ENCODE peak calls at places on chromosomes 13 and 19, in four cellular contexts. One of them, this sample, is unnamed.
A peak's percentile ranks its signal among the peaks of the same experiment; 100 is the strongest.

GRCh38 chr13:33649212-33649917 is 168.6 kb upstream of the RFC3 start:
- DNase-seq in GM12865: no peak
- DNase-seq in cardiac muscle cell: no peak
- DNase-seq in neural crest cell: no peak
- DNase-seq in this sample: no peak

GRCh38 chr13:81133066-81133465 is 792.1 kb upstream of the SPRY2 start:
- DNase-seq in GM12865: no peak
- DNase-seq in cardiac muscle cell: peak; percentile 37
- DNase-seq in neural crest cell: no peak
- DNase-seq in this sample: peak; percentile 11

GRCh38 chr19:33129901-33130300 is 2.0 kb upstream of the WDR88 start:
- DNase-seq in GM12865: no peak
- DNase-seq in cardiac muscle cell: no peak
- DNase-seq in neural crest cell: no peak
- DNase-seq in this sample: no peak

GRCh38 chr13:20566424-20566916 is 487 bp upstream of the IFT88 start:
- DNase-seq in GM12865: no peak
- DNase-seq in cardiac muscle cell: no peak
- DNase-seq in neural crest cell: no peak
- DNase-seq in this sample: peak; percentile 78

GRCh38 chr13:50244355-50244912 is 229.2 kb downstream of the KCNRG start:
- DNase-seq in GM12865: peak; percentile 14
- DNase-seq in cardiac muscle cell: no peak
- DNase-seq in neural crest cell: no peak
- DNase-seq in this sample: no peak

GRCh38 chr13:93364166-93364565 is 137.6 kb downstream of the GPC6 start:
- DNase-seq in GM12865: no peak
- DNase-seq in cardiac muscle cell: peak; percentile 48
- DNase-seq in neural crest cell: no peak
- DNase-seq in this sample: no peak

GRCh38 chr13:40208517-40208916 is 457.9 kb downstream of the FOXO1 start:
- DNase-seq in GM12865: peak; percentile 82
- DNase-seq in cardiac muscle cell: no peak
- DNase-seq in neural crest cell: no peak
- DNase-seq in this sample: no peak

GRCh38 chr13:45682494-45683008 is 19.6 kb upstream of the CBY2 start:
- DNase-seq in GM12865: peak; percentile 34
- DNase-seq in cardiac muscle cell: no peak
- DNase-seq in neural crest cell: no peak
- DNase-seq in this sample: no peak

GRCh38 chr19:5170329-5170745 is 170.3 kb downstream of the PTPRS start:
- DNase-seq in GM12865: peak; percentile 38
- DNase-seq in cardiac muscle cell: no peak
- DNase-seq in neural crest cell: peak; percentile 52
- DNase-seq in this sample: no peak

GRCh38 chr19:13078897-13079541 is 23.6 kb downstream of the LYL1 start:
- DNase-seq in GM12865: no peak
- DNase-seq in cardiac muscle cell: no peak
- DNase-seq in neural crest cell: no peak
- DNase-seq in this sample: no peak

GRCh38 chr13:74128171-74128767 is 5.9 kb downstream of the KLF12 start:
- DNase-seq in GM12865: no peak
- DNase-seq in cardiac muscle cell: peak; percentile 55
- DNase-seq in neural crest cell: no peak
- DNase-seq in this sample: peak; percentile 29

GRCh38 chr19:752652-753517 is 2.0 kb downstream of the MISP start:
- DNase-seq in GM12865: no peak
- DNase-seq in cardiac muscle cell: peak; percentile 73
- DNase-seq in neural crest cell: no peak
- DNase-seq in this sample: peak; percentile 73

GRCh38 chr13:62119739-62120700 is 704.4 kb upstream of the PCDH20 start:
- DNase-seq in GM12865: peak; percentile 28
- DNase-seq in cardiac muscle cell: peak; percentile 7
- DNase-seq in neural crest cell: no peak
- DNase-seq in this sample: peak; percentile 27

GRCh38 chr13:111429064-111429558 is 108.7 kb downstream of the TEX29 start:
- DNase-seq in GM12865: peak; percentile 29
- DNase-seq in cardiac muscle cell: peak; percentile 17
- DNase-seq in neural crest cell: peak; percentile 67
- DNase-seq in this sample: peak; percentile 61

GRCh38 chr19:35621708-35622107 is 7.1 kb upstream of the RBM42 start:
- DNase-seq in GM12865: no peak
- DNase-seq in cardiac muscle cell: no peak
- DNase-seq in neural crest cell: no peak
- DNase-seq in this sample: no peak

GRCh38 chr19:49056101-49056901 is 1.2 kb downstream of the CGB7 start:
- DNase-seq in GM12865: peak; percentile 45
- DNase-seq in cardiac muscle cell: peak; percentile 47
- DNase-seq in neural crest cell: peak; percentile 53
- DNase-seq in this sample: peak; percentile 55

GRCh38 chr13:33953203-33953602 is 135.3 kb downstream of the RFC3 start:
- DNase-seq in GM12865: no peak
- DNase-seq in cardiac muscle cell: peak; percentile 70
- DNase-seq in neural crest cell: no peak
- DNase-seq in this sample: peak; percentile 24

GRCh38 chr19:7519411-7520130 is 2.9 kb upstream of the MCOLN1 start:
- DNase-seq in GM12865: no peak
- DNase-seq in cardiac muscle cell: no peak
- DNase-seq in neural crest cell: no peak
- DNase-seq in this sample: no peak

GRCh38 chr19:52941941-52942370 is 18.7 kb upstream of the ZNF888 start:
- DNase-seq in GM12865: peak; percentile 40
- DNase-seq in cardiac muscle cell: peak; percentile 23
- DNase-seq in neural crest cell: no peak
- DNase-seq in this sample: peak; percentile 28

GRCh38 chr13:112106467-112107141 is 39.7 kb downstream of the SOX1 start:
- DNase-seq in GM12865: no peak
- DNase-seq in cardiac muscle cell: no peak
- DNase-seq in neural crest cell: peak; percentile 60
- DNase-seq in this sample: no peak

GRCh38 chr19:16326401-16327130 is 1.9 kb downstream of the KLF2 start:
- DNase-seq in GM12865: peak; percentile 54
- DNase-seq in cardiac muscle cell: peak; percentile 34
- DNase-seq in neural crest cell: no peak
- DNase-seq in this sample: no peak

GRCh38 chr19:4969292-4969771 is 419 bp downstream of the KDM4B start:
- DNase-seq in GM12865: no peak
- DNase-seq in cardiac muscle cell: no peak
- DNase-seq in neural crest cell: no peak
- DNase-seq in this sample: no peak

GRCh38 chr19:14398563-14398962 is 17.3 kb downstream of the ADGRE5 start:
- DNase-seq in GM12865: no peak
- DNase-seq in cardiac muscle cell: no peak
- DNase-seq in neural crest cell: no peak
- DNase-seq in this sample: no peak

GRCh38 chr19:52415711-52416110 is 13.2 kb upstream of the ZNF534 start:
- DNase-seq in GM12865: no peak
- DNase-seq in cardiac muscle cell: no peak
- DNase-seq in neural crest cell: no peak
- DNase-seq in this sample: no peak

GRCh38 chr13:43363156-43363918 is 340.0 kb downstream of the DNAJC15 start:
- DNase-seq in GM12865: no peak
- DNase-seq in cardiac muscle cell: peak; percentile 63
- DNase-seq in neural crest cell: no peak
- DNase-seq in this sample: no peak

GRCh38 chr13:113002206-113002821 is 33.3 kb downstream of the MCF2L start:
- DNase-seq in GM12865: no peak
- DNase-seq in cardiac muscle cell: no peak
- DNase-seq in neural crest cell: peak; percentile 46
- DNase-seq in this sample: no peak

GRCh38 chr13:108915634-108916497 is 286.5 kb downstream of the MYO16 start:
- DNase-seq in GM12865: peak; percentile 81
- DNase-seq in cardiac muscle cell: peak; percentile 92
- DNase-seq in neural crest cell: peak; percentile 12
- DNase-seq in this sample: peak; percentile 95

GRCh38 chr13:108911807-108912206 is 282.4 kb downstream of the MYO16 start:
- DNase-seq in GM12865: no peak
- DNase-seq in cardiac muscle cell: no peak
- DNase-seq in neural crest cell: no peak
- DNase-seq in this sample: no peak

GRCh38 chr13:108917581-108917980 is 288.2 kb downstream of the MYO16 start:
- DNase-seq in GM12865: no peak
- DNase-seq in cardiac muscle cell: peak; percentile 70
- DNase-seq in neural crest cell: no peak
- DNase-seq in this sample: no peak

GRCh38 chr13:108919036-108919907 is 289.9 kb downstream of the MYO16 start:
- DNase-seq in GM12865: no peak
- DNase-seq in cardiac muscle cell: no peak
- DNase-seq in neural crest cell: no peak
- DNase-seq in this sample: peak; percentile 65

DNA sequence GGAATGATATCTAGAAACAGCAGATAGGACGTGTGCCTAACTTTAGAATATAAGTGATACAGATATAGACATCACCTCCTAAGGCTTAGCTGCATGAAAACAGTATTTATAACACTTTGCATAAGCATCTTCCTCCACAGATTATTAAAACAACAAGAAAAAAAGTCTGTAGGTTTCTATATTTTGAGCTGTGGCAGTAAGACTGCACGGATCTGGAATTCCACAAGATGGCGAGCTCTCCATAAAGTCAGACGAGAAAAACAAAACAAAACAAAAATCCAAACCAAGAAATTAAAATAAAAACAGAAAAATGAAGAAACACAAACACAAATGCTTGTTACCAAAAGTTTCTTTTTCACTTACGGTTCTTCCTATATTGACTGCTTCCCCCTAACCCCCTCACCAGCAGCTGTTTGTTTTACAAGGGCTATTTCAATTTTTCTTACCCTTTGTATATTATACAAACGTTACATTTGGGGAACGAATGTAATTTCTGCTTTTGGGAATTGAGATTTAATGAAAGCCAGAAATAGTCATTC is 285.8 kb downstream of the MYO16 start:
- DNase-seq in GM12865: peak; percentile 36
- DNase-seq in cardiac muscle cell: peak; percentile 67
- DNase-seq in neural crest cell: no peak
- DNase-seq in this sample: peak; percentile 49
- TF ChIP-seq CTCF in GM12865: peak; percentile 30
- TF ChIP-seq CTCF in cardiac muscle cell: peak; percentile 71
- TF ChIP-seq CTCF in neural crest cell: peak; percentile 75
- TF ChIP-seq CTCF in this sample: peak; percentile 64

DNA sequence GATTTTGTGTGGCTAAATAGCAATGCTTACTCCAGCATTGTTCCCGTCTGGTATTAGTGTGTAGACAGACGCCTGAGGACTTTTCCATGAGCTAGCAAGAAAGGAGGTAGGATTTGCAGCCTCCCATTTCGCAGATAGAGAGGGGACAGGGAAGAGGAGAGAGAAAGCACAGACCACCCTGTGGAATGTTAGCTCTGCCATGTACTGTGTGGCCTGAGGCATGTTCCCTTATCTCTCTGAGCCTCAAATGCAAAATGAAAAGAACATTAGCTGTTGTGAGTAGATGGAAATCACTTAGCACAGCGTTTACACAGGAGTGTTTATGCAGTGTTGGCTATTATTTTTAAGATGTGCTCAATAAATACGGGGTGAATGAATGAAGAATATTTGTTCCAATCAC is 45.5 kb downstream of the OLFM4 start:
- DNase-seq in GM12865: no peak
- DNase-seq in cardiac muscle cell: no peak
- DNase-seq in neural crest cell: no peak
- DNase-seq in this sample: no peak
- TF ChIP-seq CTCF in GM12865: no peak
- TF ChIP-seq CTCF in cardiac muscle cell: no peak
- TF ChIP-seq CTCF in neural crest cell: no peak
- TF ChIP-seq CTCF in this sample: no peak

GRCh38 chr13:114321256-114321655 is 7.0 kb downstream of the CHAMP1 start:
- DNase-seq in GM12865: no peak
- DNase-seq in cardiac muscle cell: no peak
- DNase-seq in neural crest cell: no peak
- DNase-seq in this sample: no peak
- TF ChIP-seq CTCF in GM12865: no peak
- TF ChIP-seq CTCF in cardiac muscle cell: no peak
- TF ChIP-seq CTCF in neural crest cell: no peak
- TF ChIP-seq CTCF in this sample: no peak

DNA sequence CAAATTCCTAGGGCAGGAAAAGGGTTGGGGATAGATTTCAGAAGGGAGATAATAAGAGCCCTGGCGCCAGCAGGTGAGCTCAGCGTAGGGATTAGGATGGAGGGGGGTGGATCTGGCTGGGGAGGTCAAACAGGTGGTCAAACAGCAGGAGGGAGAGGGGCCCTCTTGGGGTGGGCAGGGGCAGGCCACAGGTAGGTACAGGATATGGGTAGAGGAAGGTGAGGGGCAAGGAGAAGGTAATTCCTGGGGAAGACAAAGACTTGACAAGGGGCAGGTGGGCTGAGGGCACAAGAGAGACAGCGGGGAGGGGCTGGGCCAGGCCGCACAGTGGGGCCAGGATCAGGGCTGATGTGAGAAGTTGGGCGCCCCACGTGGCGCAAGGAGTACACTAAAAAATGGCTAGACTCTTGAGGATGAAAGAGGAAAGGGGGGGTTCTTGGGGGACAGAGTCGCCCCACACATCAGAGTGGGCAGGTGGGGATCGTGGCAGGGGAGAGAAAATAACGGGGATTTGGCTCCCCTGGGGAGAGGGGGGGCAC is 713 bp downstream of the KRI1 start:
- DNase-seq in GM12865: peak; percentile 79
- DNase-seq in cardiac muscle cell: peak; percentile 49
- DNase-seq in neural crest cell: no peak
- DNase-seq in this sample: peak; percentile 43
- TF ChIP-seq CTCF in GM12865: peak; percentile 55
- TF ChIP-seq CTCF in cardiac muscle cell: peak; percentile 45
- TF ChIP-seq CTCF in neural crest cell: no peak
- TF ChIP-seq CTCF in this sample: no peak

GRCh38 chr13:28000567-28000966 is 12.1 kb upstream of the URAD start:
- DNase-seq in GM12865: no peak
- DNase-seq in cardiac muscle cell: no peak
- DNase-seq in neural crest cell: no peak
- DNase-seq in this sample: no peak
- TF ChIP-seq CTCF in GM12865: no peak
- TF ChIP-seq CTCF in cardiac muscle cell: no peak
- TF ChIP-seq CTCF in neural crest cell: no peak
- TF ChIP-seq CTCF in this sample: no peak

GRCh38 chr19:1780272-1780957 is 27.1 kb downstream of the ONECUT3 start:
- DNase-seq in GM12865: peak; percentile 41
- DNase-seq in cardiac muscle cell: peak; percentile 40
- DNase-seq in neural crest cell: no peak
- DNase-seq in this sample: no peak
- TF ChIP-seq CTCF in GM12865: no peak
- TF ChIP-seq CTCF in cardiac muscle cell: peak; percentile 20
- TF ChIP-seq CTCF in neural crest cell: peak; percentile 19
- TF ChIP-seq CTCF in this sample: no peak

DNA sequence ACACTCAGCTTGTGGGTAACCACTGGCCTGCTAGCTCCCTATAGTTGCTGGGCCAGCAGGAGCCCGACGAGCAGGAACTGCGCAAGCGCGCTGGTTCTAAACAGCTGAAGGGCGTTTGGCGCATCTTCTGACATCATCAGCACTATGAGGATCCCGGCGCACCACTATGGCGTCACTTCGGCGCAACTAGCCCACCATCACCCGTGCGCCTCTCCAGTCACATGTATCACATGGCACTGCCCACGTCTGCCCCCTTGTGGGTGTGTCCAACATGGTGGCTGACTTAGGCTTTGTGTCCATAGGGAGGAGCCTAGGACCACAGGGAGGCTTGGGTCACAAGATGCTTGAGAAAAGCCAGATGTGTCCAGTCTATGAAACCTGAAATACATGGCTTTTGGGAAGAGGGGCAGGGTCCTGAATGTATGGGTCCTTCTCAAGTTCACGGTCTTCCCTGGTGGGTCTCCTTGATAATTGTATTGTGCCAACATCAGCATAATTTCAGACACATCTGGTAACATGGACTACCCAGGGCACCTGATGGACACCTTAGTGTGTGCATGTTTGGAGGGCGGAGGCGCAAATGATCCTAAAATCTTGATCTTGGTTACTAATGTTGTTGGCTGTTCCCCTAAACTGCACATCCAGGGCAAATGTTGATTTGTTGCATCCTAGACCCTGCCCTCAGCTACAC is 18.0 kb downstream of the KLK4 start:
- DNase-seq in GM12865: peak; percentile 35
- DNase-seq in cardiac muscle cell: no peak
- DNase-seq in neural crest cell: no peak
- DNase-seq in this sample: no peak
- TF ChIP-seq CTCF in GM12865: peak; percentile 16
- TF ChIP-seq CTCF in cardiac muscle cell: no peak
- TF ChIP-seq CTCF in neural crest cell: peak; percentile 24
- TF ChIP-seq CTCF in this sample: no peak

This sample was measured in MCF 10A.